ENCODE peak calls at places on chromosome 15, in seven cellular contexts. P is H9; W is smooth muscle cell of the brain vasculature; F is MM.1S; K is RKO; S is naive thymus-derived CD8-positive, alpha-beta T cell; M is mesenteric fat pad. N is an unnamed sample.

GRCh38 chr15:70475439-70475781 is 287.9 kb downstream of the UACA start:
- DNase-seq in P (no peak), W (no peak), F (no peak), K (no peak), S (no peak), M (no peak), N (no peak)

GRCh38 chr15:67105065-67105951 is 39.9 kb downstream of the SMAD3 start:
- DNase-seq in P (no peak), W (peak; percentile 81), F (no peak), K (peak; percentile 87), S (no peak), M (no peak), N (peak; percentile 99)

GRCh38 chr15:69976366-69976994 is 121.2 kb downstream of the TLE3 start:
- DNase-seq in P (peak; percentile 53), W (peak; percentile 24), F (peak; percentile 69), K (peak; percentile 65), S (peak; percentile 40), M (no peak), N (peak; percentile 40)

GRCh38 chr15:25790003-25790660 is 73.0 kb downstream of the ATP10A start:
- DNase-seq in P (no peak), W (no peak), F (no peak), K (peak; percentile 17), S (no peak), M (peak; percentile 68), N (peak; percentile 79)

GRCh38 chr15:94412979-94413741 is 181.8 kb downstream of the MCTP2 start:
- DNase-seq in P (no peak), W (peak; percentile 21), F (no peak), K (peak; percentile 40), S (no peak), M (no peak), N (peak; percentile 0)

GRCh38 chr15:88391006-88391405 is 76.2 kb downstream of the MRPL46 start:
- DNase-seq in P (no peak), W (no peak), F (no peak), K (no peak), S (no peak), M (no peak), N (no peak)

GRCh38 chr15:25170781-25171110 is 216.0 kb downstream of the SNRPN start:
- DNase-seq in P (peak; percentile 6), W (no peak), F (no peak), K (no peak), S (no peak), M (peak; percentile 71), N (no peak)

GRCh38 chr15:26128611-26129140 is 265.5 kb upstream of the ATP10A start:
- DNase-seq in P (no peak), W (no peak), F (no peak), K (no peak), S (no peak), M (no peak), N (no peak)

GRCh38 chr15:25832158-25832557 is 31.0 kb downstream of the ATP10A start:
- DNase-seq in P (no peak), W (no peak), F (no peak), K (no peak), S (no peak), M (no peak), N (no peak)

GRCh38 chr15:66591322-66591862 is 25.6 kb upstream of the LCTL start:
- DNase-seq in P (no peak), W (no peak), F (no peak), K (no peak), S (no peak), M (no peak), N (no peak)

GRCh38 chr15:61275901-61276300 is 46.8 kb upstream of the RORA start:
- DNase-seq in P (no peak), W (no peak), F (no peak), K (no peak), S (no peak), M (no peak), N (no peak)

GRCh38 chr15:79779739-79780138 is 117.1 kb downstream of the MTHFS start:
- DNase-seq in P (no peak), W (no peak), F (no peak), K (no peak), S (no peak), M (no peak), N (no peak)

GRCh38 chr15:97904196-97904572 is 56.3 kb upstream of the ARRDC4 start:
- DNase-seq in P (peak; percentile 90), W (no peak), F (peak; percentile 37), K (peak; percentile 73), S (no peak), M (no peak), N (peak; percentile 76)

GRCh38 chr15:32844118-32844711 is 126.4 kb downstream of the GREM1 start:
- DNase-seq in P (no peak), W (no peak), F (peak; percentile 17), K (peak; percentile 40), S (no peak), M (no peak), N (peak; percentile 54)

GRCh38 chr15:90002428-90002844 is 1.3 kb downstream of the ZNF710 start:
- DNase-seq in P (peak; percentile 61), W (no peak), F (peak; percentile 45), K (peak; percentile 77), S (no peak), M (no peak), N (peak; percentile 47)

GRCh38 chr15:96320703-96321421 is 9.6 kb upstream of the NR2F2 start:
- DNase-seq in P (peak; percentile 32), W (no peak), F (no peak), K (no peak), S (no peak), M (no peak), N (no peak)